ENCODE peak calls at places on chromosomes 7 and 10, in six cellular contexts. O is sigmoid colon, E is PC-3, L is A549, H is breast epithelium, P is K562. N is an unnamed sample.
A peak's percentile ranks its signal among the peaks of the same experiment; 100 is the strongest.

GRCh38 chr10:88080213-88080612 is 216.8 kb downstream of the PTEN start:
- DNase-seq in P (no peak), O (no peak), E (no peak), H (no peak), L (no peak), N (no peak)

GRCh38 chr10:133324198-133324792 is 12.4 kb downstream of the CALY start:
- DNase-seq in E (peak; percentile 36), L (peak; percentile 69), P (peak; percentile 75), O (no peak), H (peak; percentile 62), N (no peak)

GRCh38 chr7:136953386-136953785 is 84.9 kb downstream of the CHRM2 start:
- DNase-seq in L (no peak), O (no peak), E (peak; percentile 67), H (no peak), P (no peak), N (no peak)

GRCh38 chr7:91149518-91149917 is 114.7 kb upstream of the FZD1 start:
- DNase-seq in O (no peak), H (no peak), E (no peak), L (no peak), P (no peak), N (no peak)

GRCh38 chr10:48291190-48291589 is 15.3 kb upstream of the MAPK8 start:
- DNase-seq in L (no peak), P (peak; percentile 49), E (peak; percentile 23), O (no peak), H (no peak), N (no peak)

GRCh38 chr10:60654813-60655464 is 123.3 kb upstream of the CDK1 start:
- DNase-seq in L (no peak), P (no peak), E (peak; percentile 91), O (no peak), H (no peak), N (no peak)

GRCh38 chr10:60521974-60522405 is 132.3 kb upstream of the ANK3 start:
- DNase-seq in L (no peak), O (no peak), H (no peak), P (no peak), E (peak; percentile 53), N (no peak)

GRCh38 chr10:88181902-88182671 is 318.7 kb downstream of the PTEN start:
- DNase-seq in P (no peak), L (no peak), E (no peak), O (no peak), H (no peak), N (no peak)

GRCh38 chr7:111091623-111092370 is 870 bp downstream of the LRRN3 start:
- DNase-seq in P (no peak), L (no peak), E (no peak), H (no peak), O (no peak), N (no peak)

GRCh38 chr7:20233362-20233761 is 16.2 kb upstream of the MACC1 start:
- DNase-seq in O (no peak), E (no peak), P (no peak), L (no peak), H (no peak), N (no peak)

GRCh38 chr10:102453502-102453901 is 2.2 kb upstream of the C10orf95 start:
- DNase-seq in L (no peak), H (no peak), E (no peak), O (no peak), P (no peak), N (no peak)

GRCh38 chr7:23214423-23214822 is 32.2 kb upstream of the GPNMB start:
- DNase-seq in O (no peak), L (no peak), E (no peak), P (no peak), H (no peak), N (no peak)

GRCh38 chr10:45432113-45432512 is 58.1 kb downstream of the ALOX5 start:
- DNase-seq in L (no peak), P (no peak), E (no peak), O (no peak), H (no peak), N (no peak)

GRCh38 chr7:121544726-121545125 is 148.6 kb upstream of the FAM3C start:
- DNase-seq in O (no peak), H (peak; percentile 18), E (peak; percentile 97), P (no peak), L (peak; percentile 34), N (no peak)

GRCh38 chr7:17090751-17091150 is 207.7 kb upstream of the AHR start:
- DNase-seq in L (no peak), P (no peak), E (peak; percentile 85), H (no peak), O (no peak), N (no peak)

GRCh38 chr7:92833024-92833765 is 3.2 kb downstream of the CDK6 start:
- DNase-seq in P (peak; percentile 37), E (peak; percentile 82), L (peak; percentile 58), O (peak; percentile 91), H (peak; percentile 77), N (peak; percentile 88)

GRCh38 chr7:104206841-104207240 is 972 bp downstream of the ORC5 start:
- DNase-seq in E (no peak), H (no peak), O (no peak), P (peak; percentile 23), L (no peak), N (no peak)

GRCh38 chr7:34620425-34620824 is 37.6 kb upstream of the NPSR1 start:
- DNase-seq in P (no peak), L (no peak), H (no peak), E (no peak), O (no peak), N (no peak)

GRCh38 chr10:13349776-13350274 is 1.7 kb upstream of the SEPHS1 start:
- DNase-seq in L (no peak), H (peak; percentile 42), E (peak; percentile 7), O (peak; percentile 83), P (peak; percentile 27), N (no peak)

DNA sequence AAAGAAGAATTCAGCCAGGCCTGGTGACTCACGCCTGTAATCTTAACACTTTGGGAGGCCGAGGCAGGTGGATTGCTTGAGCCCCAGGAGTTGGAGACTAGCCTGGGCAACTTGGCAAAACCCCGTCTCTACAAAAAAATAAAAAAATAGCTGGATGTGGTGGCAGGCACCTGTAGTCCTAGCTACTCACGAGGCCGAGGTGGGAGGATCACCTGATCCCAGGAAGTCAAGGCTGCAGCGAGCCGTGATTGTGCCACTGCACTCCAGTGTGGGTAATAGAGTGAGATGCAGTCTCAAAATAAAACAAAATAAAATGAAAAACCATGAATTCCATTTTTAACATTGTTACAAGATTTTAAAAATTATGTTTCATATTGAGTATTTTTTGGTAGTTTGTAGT is 988.9 kb upstream of the ZNF722 start:
- DNase-seq in O (no peak), H (no peak), L (no peak), E (no peak), P (no peak), N (no peak)
- H3K9me3 ChIP-seq in O (no peaks in the 10 kb centered on the region), H (peaks cover 15% of the 10 kb centered on the region), L (peaks cover 13% of the 10 kb centered on the region), E (no peaks in the 10 kb centered on the region), P (no peaks in the 10 kb centered on the region), N (no peaks in the 10 kb centered on the region)

DNA sequence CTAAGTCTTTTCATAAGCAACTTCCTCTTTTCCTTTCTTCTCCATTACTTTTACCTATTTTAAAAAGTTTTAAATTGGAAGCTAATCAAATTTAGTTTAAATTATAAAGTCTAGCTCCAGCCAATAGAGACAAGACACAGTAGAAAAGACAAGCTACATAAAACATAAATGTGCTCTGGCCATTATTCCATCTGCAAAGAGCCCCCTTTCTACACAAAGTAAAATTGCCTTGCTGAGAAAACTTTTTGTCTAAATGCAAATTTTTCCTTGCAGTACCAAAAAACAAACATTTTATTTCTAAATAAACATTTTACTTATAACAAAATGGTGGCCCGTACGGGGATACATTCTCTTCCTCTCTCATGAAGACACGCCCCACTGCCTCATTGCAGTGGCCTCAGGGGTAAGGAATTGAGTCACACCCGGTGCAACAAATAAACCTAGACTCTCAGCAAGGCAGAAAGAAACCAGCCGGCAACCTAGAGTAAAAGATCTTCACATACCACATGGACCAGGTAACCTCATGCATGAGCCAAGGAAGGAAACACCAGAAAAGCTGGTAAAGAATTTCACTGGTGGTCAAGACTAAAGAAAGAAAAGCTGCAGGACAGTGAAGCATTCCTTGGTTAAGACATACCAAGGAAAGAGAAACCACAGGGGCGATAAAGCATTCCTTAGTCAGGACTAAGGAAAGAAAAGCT is 71.6 kb upstream of the ZNF746 start:
- DNase-seq in L (no peak), O (no peak), E (no peak), P (no peak), H (no peak), N (no peak)
- H3K9me3 ChIP-seq in L (peaks cover 27% of the 10 kb centered on the region), O (no peaks in the 10 kb centered on the region), E (peaks cover 6% of the 10 kb centered on the region), P (peaks cover 4% of the 10 kb centered on the region), H (peaks cover 17% of the 10 kb centered on the region), N (no peaks in the 10 kb centered on the region)

GRCh38 chr7:154576604-154577003 is 426.3 kb downstream of the PAXIP1 start:
- DNase-seq in E (no peak), H (no peak), P (no peak), O (no peak), L (no peak), N (no peak)
- H3K9me3 ChIP-seq in E (peaks cover 3% of the 10 kb centered on the region), H (no peaks in the 10 kb centered on the region), P (peaks cover 5% of the 10 kb centered on the region), O (no peaks in the 10 kb centered on the region), L (peaks cover 2% of the 10 kb centered on the region), N (no peaks in the 10 kb centered on the region)

DNA sequence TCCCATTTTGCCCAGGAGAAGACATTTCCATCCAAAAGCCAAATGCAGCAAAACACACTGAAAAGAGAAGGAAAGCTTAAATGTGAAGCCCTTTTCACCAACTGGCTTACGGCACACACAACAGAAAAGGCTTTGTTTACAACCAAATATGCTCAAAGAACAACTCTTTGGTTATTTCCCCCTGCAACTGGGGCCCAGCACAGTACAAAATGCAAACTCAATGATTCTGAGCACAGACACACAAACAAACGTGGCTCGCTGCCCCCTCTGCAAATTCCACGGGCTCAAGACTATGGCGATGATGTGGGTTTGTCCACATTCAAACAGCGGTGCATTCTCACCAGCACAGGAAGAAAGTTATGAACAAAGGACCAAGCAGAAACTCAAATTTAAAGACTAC is 5.3 kb downstream of the CPXM2 start:
- DNase-seq in L (no peak), H (no peak), E (no peak), P (no peak), O (no peak), N (no peak)
- H3K9me3 ChIP-seq in L (no peaks in the 10 kb centered on the region), H (no peaks in the 10 kb centered on the region), E (no peaks in the 10 kb centered on the region), P (no peaks in the 10 kb centered on the region), O (no peaks in the 10 kb centered on the region), N (no peaks in the 10 kb centered on the region)

DNA sequence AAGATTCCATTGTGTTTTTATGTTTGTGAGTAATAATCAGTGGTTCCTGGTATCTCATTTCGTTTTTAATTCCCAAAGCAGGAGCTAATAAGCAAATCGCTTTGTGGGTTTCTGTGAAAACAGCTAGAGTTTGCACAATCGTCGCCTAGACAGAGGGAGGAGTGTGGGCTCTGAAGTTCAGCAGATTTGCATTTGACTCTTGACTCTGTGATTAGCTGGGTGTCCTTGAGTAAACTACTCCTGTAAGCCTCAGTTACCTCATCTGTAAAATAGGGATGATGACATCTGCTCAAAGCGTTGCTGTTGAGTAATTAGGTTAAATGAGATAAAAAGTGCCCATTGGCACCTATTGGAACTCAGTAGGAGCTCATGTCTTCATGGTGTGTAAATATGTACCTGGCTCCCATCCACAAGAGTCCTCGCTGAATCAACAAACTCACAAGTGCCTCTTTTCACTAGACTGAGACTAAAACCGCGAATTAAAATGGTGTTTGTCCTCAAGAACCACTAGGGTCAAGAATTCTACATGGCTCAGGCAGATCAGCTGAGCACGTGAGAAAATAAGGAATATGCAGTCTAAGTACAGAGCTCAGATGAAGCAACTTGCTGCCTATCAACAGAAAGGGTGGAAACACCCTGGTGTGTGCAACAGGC is 385.8 kb upstream of the C7orf33 start:
- DNase-seq in P (no peak), H (no peak), O (no peak), L (no peak), E (no peak), N (no peak)
- H3K9me3 ChIP-seq in P (no peaks in the 10 kb centered on the region), H (no peaks in the 10 kb centered on the region), O (no peaks in the 10 kb centered on the region), L (no peaks in the 10 kb centered on the region), E (no peaks in the 10 kb centered on the region), N (no peaks in the 10 kb centered on the region)